ENCODE peak calls at places on chromosomes 16 and 17, in four cellular contexts. Z, G, D and Y are unnamed samples.

GRCh38 chr16:77956231-77956630 is 66.1 kb upstream of the CLEC3A start:
- DNase-seq in Z (no peak), G (no peak), D (no peak), Y (no peak)

GRCh38 chr16:50721549-50722409 is 20.1 kb upstream of the CYLD start:
- DNase-seq in Z (no peak), G (no peak), D (no peak), Y (no peak)

GRCh38 chr16:13923703-13924298 is 3.8 kb downstream of the ERCC4 start:
- DNase-seq in Z (peak), G (no peak), D (peak), Y (peak)

GRCh38 chr17:61208301-61209098 is 191.1 kb upstream of the TBX2 start:
- DNase-seq in Z (no peak), G (no peak), D (no peak), Y (no peak)

GRCh38 chr16:84764970-84765369 is 54.8 kb upstream of the CRISPLD2 start:
- DNase-seq in Z (no peak), G (no peak), D (no peak), Y (no peak)

GRCh38 chr16:24729967-24730815 is 740 bp downstream of the TNRC6A start:
- DNase-seq in Z (no peak), G (peak), D (no peak), Y (peak)

GRCh38 chr16:46970089-46970488 is 3.4 kb downstream of the DNAJA2 start:
- DNase-seq in Z (no peak), G (no peak), D (peak), Y (no peak)

GRCh38 chr17:81968396-81968745 is 7.4 kb upstream of the NOTUM start:
- DNase-seq in Z (no peak), G (no peak), D (no peak), Y (no peak)

GRCh38 chr16:60107467-60107866 is 1373.4 kb upstream of the GOT2 start:
- DNase-seq in Z (no peak), G (no peak), D (no peak), Y (no peak)

GRCh38 chr17:63480192-63480784 is 3.4 kb downstream of the ACE start:
- DNase-seq in Z (no peak), G (no peak), D (no peak), Y (no peak)

GRCh38 chr16:83392743-83393142 is 415.0 kb upstream of the HSBP1 start:
- DNase-seq in Z (no peak), G (no peak), D (no peak), Y (no peak)

GRCh38 chr17:7196651-7197050 is 17.5 kb upstream of the ASGR1 start:
- DNase-seq in Z (no peak), G (no peak), D (no peak), Y (no peak)

GRCh38 chr16:71943887-71944286 is 48.6 kb downstream of the IST1 start:
- DNase-seq in Z (no peak), G (no peak), D (no peak), Y (no peak)

GRCh38 chr17:21523482-21524210 is 147.5 kb downstream of the KCNJ12 start:
- DNase-seq in Z (no peak), G (no peak), D (no peak), Y (no peak)

GRCh38 chr17:77817953-77818352 is 140.6 kb upstream of the TNRC6C start:
- DNase-seq in Z (no peak), G (no peak), D (no peak), Y (no peak)

GRCh38 chr17:74730491-74731346 is 6.3 kb upstream of the RAB37 start:
- DNase-seq in Z (no peak), G (no peak), D (no peak), Y (no peak)

GRCh38 chr16:72637306-72637705 is 410.6 kb downstream of the ZFHX3 start:
- DNase-seq in Z (no peak), G (no peak), D (no peak), Y (no peak)

GRCh38 chr16:720507-720989 is 398 bp upstream of the ANTKMT start:
- DNase-seq in Z (no peak), G (peak), D (no peak), Y (peak)

GRCh38 chr17:19958023-19958422 is 19.6 kb downstream of the AKAP10 start:
- DNase-seq in Z (no peak), G (no peak), D (peak), Y (no peak)

GRCh38 chr17:72258711-72259110 is 137.9 kb downstream of the SOX9 start:
- DNase-seq in Z (no peak), G (no peak), D (no peak), Y (no peak)

GRCh38 chr16:16139061-16139460 is 84.2 kb downstream of the ABCC6 start:
- DNase-seq in Z (no peak), G (no peak), D (no peak), Y (no peak)

GRCh38 chr16:30697264-30698138 is 1.5 kb upstream of the SRCAP start:
- DNase-seq in Z (no peak), G (no peak), D (no peak), Y (peak)

GRCh38 chr16:80085606-80086005 is 455.2 kb upstream of the DYNLRB2 start:
- DNase-seq in Z (no peak), G (no peak), D (no peak), Y (no peak)

GRCh38 chr16:20851601-20852000 is 45.3 kb downstream of the REXO5 start:
- DNase-seq in Z (no peak), G (no peak), D (peak), Y (no peak)

GRCh38 chr16:24075929-24076716 is 180.0 kb upstream of the CACNG3 start:
- DNase-seq in Z (peak), G (no peak), D (no peak), Y (peak)

GRCh38 chr17:43645765-43646481 is 15.8 kb downstream of the MEOX1 start:
- DNase-seq in Z (no peak), G (peak), D (no peak), Y (no peak)

GRCh38 chr17:17876959-17877547 is 40.3 kb upstream of the SREBF1 start:
- DNase-seq in Z (no peak), G (no peak), D (no peak), Y (no peak)

GRCh38 chr16:80803341-80804060 is 897 bp downstream of the CDYL2 start:
- DNase-seq in Z (no peak), G (peak), D (no peak), Y (peak)

GRCh38 chr16:84647830-84648594 is at the start of gene KLHL36:
- DNase-seq in Z (no peak), G (no peak), D (no peak), Y (peak)

GRCh38 chr16:21611178-21611545 is 11.8 kb downstream of the METTL9 start:
- DNase-seq in Z (no peak), G (no peak), D (no peak), Y (no peak)

GRCh38 chr16:72210571-72210970 is 38.6 kb upstream of the PMFBP1 start:
- DNase-seq in Z (no peak), G (no peak), D (no peak), Y (no peak)

GRCh38 chr17:182164-182751 is 808 bp upstream of the DOC2B start:
- DNase-seq in Z (no peak), G (peak), D (peak), Y (no peak)

GRCh38 chr16:4477966-4478365 is 1.8 kb downstream of the HMOX2 start:
- DNase-seq in Z (no peak), G (no peak), D (no peak), Y (no peak)

GRCh38 chr17:6420173-6420641 is 14.7 kb downstream of the AIPL1 start:
- DNase-seq in Z (no peak), G (peak), D (no peak), Y (no peak)

GRCh38 chr17:82103588-82104451 is 5.8 kb upstream of the FASN start:
- DNase-seq in Z (no peak), G (peak), D (peak), Y (peak)

GRCh38 chr16:60127196-60127595 is 1393.1 kb upstream of the GOT2 start:
- DNase-seq in Z (no peak), G (no peak), D (no peak), Y (no peak)

GRCh38 chr16:87971933-87972332 is 20.7 kb downstream of the BANP start:
- DNase-seq in Z (no peak), G (no peak), D (no peak), Y (no peak)

GRCh38 chr16:87966685-87967185 is 15.5 kb downstream of the BANP start:
- DNase-seq in Z (no peak), G (no peak), D (no peak), Y (no peak)

GRCh38 chr16:87968541-87968940 is 17.3 kb downstream of the BANP start:
- DNase-seq in Z (no peak), G (no peak), D (no peak), Y (no peak)

GRCh38 chr16:87973721-87974120 is 22.5 kb downstream of the BANP start:
- DNase-seq in Z (no peak), G (no peak), D (no peak), Y (no peak)

GRCh38 chr16:87970206-87970605 is 19.0 kb downstream of the BANP start:
- DNase-seq in Z (no peak), G (no peak), D (no peak), Y (no peak)
- TF ChIP-seq NR2C2 in Z (no peak), G (no peak), D (no peak), Y (no peak)

GRCh38 chr17:4559139-4559791 is 1.1 kb downstream of the GGT6 start:
- DNase-seq in Z (no peak), G (no peak), D (no peak), Y (no peak)
- TF ChIP-seq SP1 in Z (no peak), G (no peak), D (no peak), Y (no peak)

DNA sequence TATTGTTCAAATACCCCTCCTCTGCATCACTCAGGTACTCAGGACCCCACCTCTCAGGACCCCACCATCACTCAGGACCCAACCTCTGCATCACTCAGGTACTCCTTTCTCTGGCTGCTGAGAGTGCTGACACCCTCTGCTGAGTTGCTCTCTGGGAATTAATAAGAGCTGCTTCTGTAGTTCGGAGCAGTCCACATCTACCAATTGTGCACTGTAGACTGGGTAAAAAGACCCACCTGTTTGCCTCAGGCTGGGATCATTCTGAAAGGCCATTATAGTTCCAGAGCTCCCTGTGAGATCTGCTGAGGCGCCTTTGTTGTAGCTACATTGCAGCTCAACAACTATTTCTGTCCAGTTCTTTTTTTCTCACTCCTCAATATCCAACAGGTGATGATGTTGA is 276.3 kb upstream of the MYOCD start:
- DNase-seq in Z (no peak), G (no peak), D (no peak), Y (no peak)
- TF ChIP-seq NR2C2 in Z (no peak), G (no peak), D (no peak), Y (no peak)

GRCh38 chr16:85777583-85778310 is 21.6 kb downstream of the EMC8 start:
- DNase-seq in Z (no peak), G (no peak), D (no peak), Y (no peak)
- TF ChIP-seq SP1 in Z (no peak), G (no peak), D (no peak), Y (no peak)

DNA sequence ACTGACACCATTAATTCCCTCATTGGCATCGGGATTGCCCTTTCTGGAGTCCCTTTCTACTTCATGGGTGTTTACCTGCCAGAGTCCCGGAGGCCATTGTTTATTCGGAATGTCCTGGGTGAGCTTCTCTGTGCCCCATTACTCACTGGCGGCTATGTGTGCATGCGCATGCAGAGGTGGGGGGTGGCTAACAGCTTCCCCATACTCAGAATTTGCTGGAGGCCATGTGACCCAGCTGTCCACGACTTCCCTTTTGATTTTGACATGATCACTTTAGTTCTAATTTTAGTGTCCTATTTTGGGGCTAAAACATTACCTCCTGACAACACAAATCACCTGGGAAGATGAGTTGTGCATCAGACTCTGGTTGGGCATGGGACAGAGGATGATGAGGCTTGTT is 14.1 kb downstream of the SLC7A6OS start:
- DNase-seq in Z (no peak), G (no peak), D (no peak), Y (no peak)
- TF ChIP-seq NR2C2 in Z (no peak), G (no peak), D (no peak), Y (no peak)

DNA sequence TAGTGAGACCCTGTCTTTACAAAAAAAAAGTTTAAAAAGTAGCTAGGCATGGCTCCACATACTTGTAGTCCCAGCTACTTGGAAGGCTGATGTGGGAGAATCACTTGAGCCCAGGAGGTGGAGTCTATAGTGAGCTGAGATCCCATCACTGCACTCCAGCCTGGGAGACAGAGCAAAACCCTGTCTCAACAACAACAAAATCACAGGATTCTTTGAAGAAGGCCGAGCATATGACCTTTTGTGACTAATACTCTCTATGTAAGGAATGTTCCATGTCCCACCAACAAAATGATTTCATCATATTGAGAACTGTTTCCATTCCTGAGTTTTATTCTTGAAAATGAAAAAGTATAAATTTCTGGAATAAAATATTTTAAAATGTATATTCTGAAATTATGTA is 58.9 kb upstream of the EFCAB3 start:
- DNase-seq in Z (no peak), G (no peak), D (no peak), Y (no peak)
- TF ChIP-seq SP1 in Z (no peak), G (no peak), D (no peak), Y (no peak)

DNA sequence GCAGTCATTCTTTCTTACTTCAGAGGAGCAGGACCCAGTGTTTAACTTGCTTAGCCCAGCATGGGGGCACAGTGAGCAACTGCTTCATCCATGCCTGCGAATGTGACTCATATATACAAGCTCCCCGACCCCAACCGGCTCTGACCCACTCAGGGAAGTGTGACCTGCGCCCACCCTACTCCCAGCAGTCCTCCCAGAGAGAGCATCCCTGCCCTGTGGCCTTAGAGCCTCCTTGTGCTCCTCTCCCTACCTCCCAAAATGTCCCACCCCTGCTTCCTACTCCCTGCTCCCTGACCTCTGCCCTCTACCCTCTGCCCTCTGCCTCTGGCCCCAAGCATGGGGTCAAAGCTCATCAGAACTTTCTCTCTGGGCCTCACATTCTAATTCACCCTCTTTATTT is 46.9 kb upstream of the DLX4 start:
- DNase-seq in Z (no peak), G (no peak), D (no peak), Y (no peak)
- TF ChIP-seq NR2C2 in Z (no peak), G (no peak), D (peak), Y (peak)

GRCh38 chr16:57299009-57299718 is 14.7 kb upstream of the PLLP start:
- DNase-seq in Z (no peak), G (peak), D (peak), Y (peak)
- TF ChIP-seq SP1 in Z (no peak), G (no peak), D (no peak), Y (no peak)

GRCh38 chr17:45351831-45352230 is 35.0 kb upstream of the MAP3K14 start:
- DNase-seq in Z (no peak), G (no peak), D (no peak), Y (no peak)
- TF ChIP-seq NR2C2 in Z (no peak), G (no peak), D (no peak), Y (no peak)